ENCODE peak calls at places on chromosomes 3 and 15, in six cellular contexts. O is mesenchymal stem cell, D is caudate nucleus, Q is PC-9, J is lower lobe of right lung, I is neural progenitor cell. B is an unnamed sample.

GRCh38 chr15:80967451-80967850 is 22.2 kb downstream of the MESD start:
- DNase-seq in O (peak), D (no peak), Q (peak), J (no peak), I (peak), B (peak)

GRCh38 chr3:62604301-62604700 is 231.0 kb upstream of the FEZF2 start:
- DNase-seq in O (peak), D (no peak), Q (peak), J (no peak), I (no peak), B (no peak)

GRCh38 chr3:13748500-13748899 is 131.4 kb downstream of the WNT7A start:
- DNase-seq in O (no peak), D (no peak), Q (no peak), J (no peak), I (no peak), B (no peak)

GRCh38 chr3:146823622-146824021 is 218.5 kb upstream of the PLSCR5 start:
- DNase-seq in O (no peak), D (no peak), Q (no peak), J (no peak), I (no peak), B (no peak)

GRCh38 chr3:114179575-114179974 is 723 bp upstream of the DRD3 start:
- DNase-seq in O (peak), D (peak), Q (peak), J (no peak), I (peak), B (no peak)

GRCh38 chr3:126023390-126023789 is 54.4 kb downstream of the ROPN1B start:
- DNase-seq in O (no peak), D (no peak), Q (no peak), J (no peak), I (peak), B (no peak)

GRCh38 chr3:182722938-182723337 is 70.4 kb upstream of the ATP11B start:
- DNase-seq in O (no peak), D (no peak), Q (no peak), J (no peak), I (no peak), B (no peak)

GRCh38 chr3:12143949-12144504 is 14.7 kb downstream of the TIMP4 start:
- DNase-seq in O (peak), D (no peak), Q (no peak), J (peak), I (no peak), B (no peak)

GRCh38 chr3:63578858-63579257 is 73.6 kb upstream of the SNTN start:
- DNase-seq in O (no peak), D (no peak), Q (no peak), J (no peak), I (no peak), B (no peak)

GRCh38 chr3:122690096-122690495 is 9.5 kb downstream of the PARP14 start:
- DNase-seq in O (no peak), D (no peak), Q (no peak), J (no peak), I (no peak), B (no peak)

GRCh38 chr3:32758375-32758753 is 59.4 kb upstream of the TRIM71 start:
- DNase-seq in O (peak), D (no peak), Q (no peak), J (no peak), I (no peak), B (no peak)

GRCh38 chr3:195757371-195757770 is 36.6 kb downstream of the MUC20 start:
- DNase-seq in O (no peak), D (no peak), Q (no peak), J (no peak), I (no peak), B (no peak)

GRCh38 chr3:194326192-194327029 is 24.7 kb downstream of the CPN2 start:
- DNase-seq in O (peak), D (no peak), Q (no peak), J (no peak), I (peak), B (peak)

GRCh38 chr3:188348445-188349244 is 194.7 kb downstream of the LPP start:
- DNase-seq in O (peak), D (no peak), Q (peak), J (peak), I (no peak), B (peak)

GRCh38 chr3:73609655-73610054 is 15.1 kb downstream of the PDZRN3 start:
- DNase-seq in O (no peak), D (no peak), Q (no peak), J (no peak), I (no peak), B (no peak)

GRCh38 chr3:10484709-10485108 is 20.7 kb downstream of the ATP2B2 start:
- DNase-seq in O (no peak), D (no peak), Q (no peak), J (no peak), I (no peak), B (no peak)

GRCh38 chr3:81851166-81851565 is 89.7 kb upstream of the GBE1 start:
- DNase-seq in O (no peak), D (no peak), Q (no peak), J (no peak), I (no peak), B (no peak)

GRCh38 chr15:48177875-48178611 is at the start of gene MYEF2:
- DNase-seq in O (peak), D (peak), Q (no peak), J (peak), I (peak), B (no peak)

GRCh38 chr3:54628888-54629368 is 298.9 kb downstream of the LRTM1 start:
- DNase-seq in O (no peak), D (no peak), Q (no peak), J (no peak), I (no peak), B (no peak)

GRCh38 chr3:94024385-94024784 is 4.0 kb downstream of the STX19 start:
- DNase-seq in O (no peak), D (no peak), Q (no peak), J (no peak), I (no peak), B (no peak)

GRCh38 chr3:53354945-53355498 is 7.7 kb upstream of the DCP1A start:
- DNase-seq in O (peak), D (no peak), Q (no peak), J (no peak), I (no peak), B (no peak)

GRCh38 chr3:111484666-111485065 is 57.3 kb upstream of the CD96 start:
- DNase-seq in O (peak), D (no peak), Q (no peak), J (no peak), I (no peak), B (no peak)

GRCh38 chr3:149243540-149243939 is 21.9 kb upstream of the CP start:
- DNase-seq in O (no peak), D (no peak), Q (no peak), J (no peak), I (no peak), B (no peak)

GRCh38 chr3:129665024-129665768 is 58.7 kb upstream of the PLXND1 start:
- DNase-seq in O (peak), D (no peak), Q (peak), J (no peak), I (no peak), B (no peak)

GRCh38 chr15:83582386-83582785 is 71.5 kb upstream of the ADAMTSL3 start:
- DNase-seq in O (no peak), D (no peak), Q (no peak), J (no peak), I (no peak), B (no peak)

GRCh38 chr3:21310176-21310575 is 440.8 kb downstream of the ZNF385D start:
- DNase-seq in O (no peak), D (no peak), Q (no peak), J (no peak), I (no peak), B (no peak)

GRCh38 chr15:40344631-40345120 is 3.9 kb upstream of the CCDC9B start:
- DNase-seq in O (peak), D (peak), Q (peak), J (peak), I (peak), B (peak)

GRCh38 chr3:197019021-197019420 is 10.6 kb downstream of the MELTF start:
- DNase-seq in O (no peak), D (no peak), Q (no peak), J (no peak), I (no peak), B (no peak)

GRCh38 chr15:91896656-91897055 is 43.1 kb downstream of the SLCO3A1 start:
- DNase-seq in O (no peak), D (no peak), Q (no peak), J (no peak), I (no peak), B (no peak)

GRCh38 chr3:12869025-12869695 is 27.8 kb upstream of the RPL32 start:
- DNase-seq in O (peak), D (no peak), Q (no peak), J (peak), I (peak), B (peak)

GRCh38 chr15:98889930-98890695 is 117.5 kb downstream of the PGPEP1L start:
- DNase-seq in O (peak), D (no peak), Q (peak), J (no peak), I (no peak), B (peak)

GRCh38 chr3:15314276-15314675 is 18.1 kb downstream of the SH3BP5 start:
- DNase-seq in O (no peak), D (no peak), Q (no peak), J (no peak), I (peak), B (no peak)
- H3K27ac ChIP-seq in O (no peak), D (no peak), Q (no peak), J (peak), I (peak), B (no peak)

DNA sequence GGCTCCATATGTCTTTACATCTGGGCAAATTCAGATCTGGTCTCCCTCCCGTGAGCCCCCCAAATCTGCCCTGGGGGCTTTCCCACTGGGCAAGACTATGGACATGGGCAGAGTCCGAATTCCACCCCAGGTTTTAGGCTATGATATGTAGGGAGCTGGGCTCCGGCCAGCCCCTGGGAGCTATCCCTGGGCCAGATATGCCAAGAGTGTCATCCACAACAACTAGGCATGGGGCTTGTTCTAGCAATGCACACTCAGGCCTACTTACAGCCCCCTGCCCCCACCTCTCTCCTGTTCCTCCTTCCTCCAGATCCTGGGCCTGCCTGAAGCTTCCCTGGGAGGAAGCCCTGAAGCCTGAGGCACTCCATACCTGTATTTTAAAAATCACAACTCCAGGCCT is 622 bp downstream of the XIRP1 start:
- DNase-seq in O (no peak), D (no peak), Q (no peak), J (no peak), I (no peak), B (no peak)
- H3K27ac ChIP-seq in O (no peak), D (no peak), Q (no peak), J (no peak), I (no peak), B (no peak)

GRCh38 chr15:89506026-89506686 is 9.8 kb upstream of the RHCG start:
- DNase-seq in O (no peak), D (no peak), Q (no peak), J (no peak), I (no peak), B (no peak)
- H3K27ac ChIP-seq in O (no peak), D (no peak), Q (no peak), J (no peak), I (no peak), B (no peak)

GRCh38 chr15:27272446-27272845 is 301.5 kb downstream of the GABRG3 start:
- DNase-seq in O (no peak), D (no peak), Q (no peak), J (no peak), I (no peak), B (no peak)
- H3K27ac ChIP-seq in O (no peak), D (no peak), Q (no peak), J (no peak), I (no peak), B (no peak)

GRCh38 chr15:85314139-85314538 is 66.3 kb upstream of the AKAP13 start:
- DNase-seq in O (no peak), D (no peak), Q (no peak), J (no peak), I (no peak), B (no peak)
- H3K27ac ChIP-seq in O (peak), D (no peak), Q (no peak), J (no peak), I (no peak), B (no peak)